ENCODE peak calls at places on chromosomes 3 and 15, in eight cellular contexts. One of them, this sample, is unnamed.

GRCh38 chr3:36814776-36815175 is 50.4 kb upstream of the DCLK3 start:
- DNase-seq in heart right ventricle: no peak
- DNase-seq in Karpas-422: peak
- DNase-seq in cardiac muscle cell: no peak
- DNase-seq in caudate nucleus: no peak
- DNase-seq in PC-9: no peak
- DNase-seq in RWPE1: no peak
- DNase-seq in H9: no peak
- DNase-seq in this sample: no peak

GRCh38 chr3:186287723-186288122 is 74.3 kb downstream of the DGKG start:
- DNase-seq in Karpas-422: no peak
- DNase-seq in H9: no peak
- DNase-seq in heart right ventricle: no peak
- DNase-seq in caudate nucleus: no peak
- DNase-seq in PC-9: no peak
- DNase-seq in cardiac muscle cell: no peak
- DNase-seq in RWPE1: no peak
- DNase-seq in this sample: no peak

GRCh38 chr3:15269091-15269989 is 63.0 kb downstream of the SH3BP5 start:
- DNase-seq in PC-9: peak
- DNase-seq in cardiac muscle cell: no peak
- DNase-seq in Karpas-422: no peak
- DNase-seq in caudate nucleus: peak
- DNase-seq in heart right ventricle: peak
- DNase-seq in H9: peak
- DNase-seq in RWPE1: peak
- DNase-seq in this sample: no peak

GRCh38 chr15:34753236-34753894 is 1.4 kb downstream of the GJD2 start:
- DNase-seq in heart right ventricle: no peak
- DNase-seq in PC-9: peak
- DNase-seq in RWPE1: peak
- DNase-seq in H9: peak
- DNase-seq in caudate nucleus: no peak
- DNase-seq in Karpas-422: no peak
- DNase-seq in cardiac muscle cell: peak
- DNase-seq in this sample: no peak

GRCh38 chr15:73440571-73440970 is 2.4 kb upstream of the REC114 start:
- DNase-seq in caudate nucleus: no peak
- DNase-seq in heart right ventricle: no peak
- DNase-seq in cardiac muscle cell: no peak
- DNase-seq in PC-9: no peak
- DNase-seq in RWPE1: no peak
- DNase-seq in H9: no peak
- DNase-seq in Karpas-422: no peak
- DNase-seq in this sample: peak

GRCh38 chr3:52004158-52004787 is 8.6 kb upstream of the RPL29 start:
- DNase-seq in Karpas-422: peak
- DNase-seq in RWPE1: no peak
- DNase-seq in caudate nucleus: peak
- DNase-seq in PC-9: no peak
- DNase-seq in heart right ventricle: peak
- DNase-seq in cardiac muscle cell: peak
- DNase-seq in H9: peak
- DNase-seq in this sample: peak

GRCh38 chr15:43769584-43770228 is 7.1 kb downstream of the ELL3 start:
- DNase-seq in PC-9: peak
- DNase-seq in heart right ventricle: peak
- DNase-seq in Karpas-422: peak
- DNase-seq in RWPE1: peak
- DNase-seq in caudate nucleus: no peak
- DNase-seq in H9: peak
- DNase-seq in cardiac muscle cell: peak
- DNase-seq in this sample: peak

GRCh38 chr15:44713006-44713966 is 2.0 kb downstream of the B2M start:
- DNase-seq in H9: no peak
- DNase-seq in PC-9: no peak
- DNase-seq in cardiac muscle cell: no peak
- DNase-seq in caudate nucleus: no peak
- DNase-seq in Karpas-422: peak
- DNase-seq in RWPE1: no peak
- DNase-seq in heart right ventricle: no peak
- DNase-seq in this sample: no peak

GRCh38 chr3:77412591-77412990 is 372.7 kb downstream of the ROBO2 start:
- DNase-seq in RWPE1: peak
- DNase-seq in caudate nucleus: no peak
- DNase-seq in H9: no peak
- DNase-seq in cardiac muscle cell: no peak
- DNase-seq in PC-9: no peak
- DNase-seq in heart right ventricle: no peak
- DNase-seq in Karpas-422: no peak
- DNase-seq in this sample: no peak

GRCh38 chr3:154132777-154133375 is 11.7 kb downstream of the ARHGEF26 start:
- DNase-seq in cardiac muscle cell: no peak
- DNase-seq in PC-9: no peak
- DNase-seq in caudate nucleus: no peak
- DNase-seq in H9: no peak
- DNase-seq in heart right ventricle: no peak
- DNase-seq in Karpas-422: no peak
- DNase-seq in RWPE1: no peak
- DNase-seq in this sample: no peak

GRCh38 chr3:159948423-159949140 is 40.1 kb upstream of the IL12A start:
- DNase-seq in caudate nucleus: no peak
- DNase-seq in PC-9: no peak
- DNase-seq in H9: no peak
- DNase-seq in Karpas-422: peak
- DNase-seq in RWPE1: no peak
- DNase-seq in heart right ventricle: no peak
- DNase-seq in cardiac muscle cell: no peak
- DNase-seq in this sample: no peak

GRCh38 chr3:13818919-13819318 is 61.0 kb downstream of the WNT7A start:
- DNase-seq in heart right ventricle: no peak
- DNase-seq in PC-9: no peak
- DNase-seq in H9: no peak
- DNase-seq in RWPE1: no peak
- DNase-seq in caudate nucleus: no peak
- DNase-seq in cardiac muscle cell: no peak
- DNase-seq in Karpas-422: no peak
- DNase-seq in this sample: no peak

GRCh38 chr3:73622135-73622534 is 2.6 kb downstream of the PDZRN3 start:
- DNase-seq in Karpas-422: no peak
- DNase-seq in RWPE1: no peak
- DNase-seq in caudate nucleus: no peak
- DNase-seq in heart right ventricle: peak
- DNase-seq in H9: peak
- DNase-seq in cardiac muscle cell: peak
- DNase-seq in PC-9: no peak
- DNase-seq in this sample: peak

GRCh38 chr15:71125831-71126453 is 10.7 kb downstream of the THSD4 start:
- DNase-seq in RWPE1: no peak
- DNase-seq in caudate nucleus: no peak
- DNase-seq in Karpas-422: peak
- DNase-seq in heart right ventricle: no peak
- DNase-seq in PC-9: no peak
- DNase-seq in cardiac muscle cell: no peak
- DNase-seq in H9: peak
- DNase-seq in this sample: peak

GRCh38 chr3:12903000-12903800 is 61.8 kb upstream of the RPL32 start:
- DNase-seq in heart right ventricle: no peak
- DNase-seq in cardiac muscle cell: no peak
- DNase-seq in RWPE1: no peak
- DNase-seq in PC-9: no peak
- DNase-seq in caudate nucleus: no peak
- DNase-seq in H9: no peak
- DNase-seq in Karpas-422: no peak
- DNase-seq in this sample: no peak

GRCh38 chr3:56115199-56115598 is 353.1 kb downstream of the ERC2 start:
- DNase-seq in Karpas-422: no peak
- DNase-seq in PC-9: no peak
- DNase-seq in heart right ventricle: no peak
- DNase-seq in RWPE1: no peak
- DNase-seq in caudate nucleus: no peak
- DNase-seq in cardiac muscle cell: no peak
- DNase-seq in H9: no peak
- DNase-seq in this sample: no peak

GRCh38 chr15:73048624-73049295 is 3.5 kb upstream of the NEO1 start:
- DNase-seq in heart right ventricle: no peak
- DNase-seq in H9: no peak
- DNase-seq in cardiac muscle cell: no peak
- DNase-seq in PC-9: no peak
- DNase-seq in RWPE1: no peak
- DNase-seq in caudate nucleus: no peak
- DNase-seq in Karpas-422: no peak
- DNase-seq in this sample: no peak

GRCh38 chr3:71551286-71551919 is 32.1 kb downstream of the FOXP1 start:
- DNase-seq in Karpas-422: no peak
- DNase-seq in RWPE1: no peak
- DNase-seq in caudate nucleus: no peak
- DNase-seq in H9: no peak
- DNase-seq in cardiac muscle cell: no peak
- DNase-seq in PC-9: no peak
- DNase-seq in heart right ventricle: no peak
- DNase-seq in this sample: no peak

GRCh38 chr15:62482715-62483429 is 317.8 kb upstream of the C2CD4B start:
- DNase-seq in Karpas-422: peak
- DNase-seq in heart right ventricle: no peak
- DNase-seq in caudate nucleus: no peak
- DNase-seq in RWPE1: no peak
- DNase-seq in H9: peak
- DNase-seq in cardiac muscle cell: peak
- DNase-seq in PC-9: no peak
- DNase-seq in this sample: peak

GRCh38 chr15:96273317-96274086 is 57.0 kb upstream of the NR2F2 start:
- DNase-seq in PC-9: peak
- DNase-seq in RWPE1: peak
- DNase-seq in heart right ventricle: no peak
- DNase-seq in Karpas-422: no peak
- DNase-seq in cardiac muscle cell: peak
- DNase-seq in H9: no peak
- DNase-seq in caudate nucleus: no peak
- DNase-seq in this sample: no peak

GRCh38 chr15:66905954-66906353 is 159.4 kb upstream of the SMAD3 start:
- DNase-seq in Karpas-422: peak
- DNase-seq in caudate nucleus: no peak
- DNase-seq in cardiac muscle cell: no peak
- DNase-seq in PC-9: no peak
- DNase-seq in RWPE1: no peak
- DNase-seq in H9: peak
- DNase-seq in heart right ventricle: no peak
- DNase-seq in this sample: no peak

GRCh38 chr15:62491642-62492041 is 326.6 kb upstream of the C2CD4B start:
- DNase-seq in RWPE1: no peak
- DNase-seq in H9: no peak
- DNase-seq in PC-9: no peak
- DNase-seq in Karpas-422: no peak
- DNase-seq in caudate nucleus: no peak
- DNase-seq in cardiac muscle cell: no peak
- DNase-seq in heart right ventricle: no peak
- DNase-seq in this sample: no peak

GRCh38 chr3:110814170-110815007 is 257.2 kb upstream of the NECTIN3 start:
- DNase-seq in heart right ventricle: no peak
- DNase-seq in PC-9: peak
- DNase-seq in RWPE1: peak
- DNase-seq in Karpas-422: no peak
- DNase-seq in H9: no peak
- DNase-seq in cardiac muscle cell: no peak
- DNase-seq in caudate nucleus: no peak
- DNase-seq in this sample: no peak
- H3K27ac ChIP-seq in heart right ventricle: no peak
- H3K27ac ChIP-seq in PC-9: no peak
- H3K27ac ChIP-seq in RWPE1: no peak
- H3K27ac ChIP-seq in Karpas-422: no peak
- H3K27ac ChIP-seq in H9: no peak
- H3K27ac ChIP-seq in cardiac muscle cell: no peak
- H3K27ac ChIP-seq in caudate nucleus: no peak
- H3K27ac ChIP-seq in this sample: no peak

DNA sequence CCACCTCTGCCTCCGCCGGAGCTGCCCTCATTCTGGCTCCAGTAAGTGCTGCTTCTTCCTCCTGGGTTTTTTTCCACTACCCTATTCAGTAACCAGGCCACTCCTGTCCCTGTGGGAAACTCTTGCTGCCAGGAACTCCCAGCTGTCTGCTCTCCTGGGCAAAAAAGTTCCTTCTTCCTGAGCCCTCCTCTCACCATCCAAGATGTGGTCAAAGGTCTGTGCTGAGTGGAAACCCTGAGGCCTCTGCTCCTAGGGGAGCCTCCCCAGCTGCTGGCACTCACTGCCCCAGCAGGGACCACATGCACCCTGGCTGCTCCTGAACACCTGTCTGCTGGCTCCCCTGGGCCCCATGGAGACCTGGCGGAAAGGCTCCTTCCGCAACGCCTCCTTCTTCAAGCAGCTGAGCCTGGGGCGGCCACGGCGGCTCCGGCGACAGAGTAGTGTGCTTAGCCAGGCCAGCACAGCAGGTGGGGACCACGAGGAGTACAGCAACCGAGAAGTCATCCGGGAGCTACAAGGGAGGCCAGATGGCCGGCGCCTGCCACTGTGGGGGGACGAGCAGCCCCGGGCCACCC is 454 bp downstream of the C15orf62 start:
- DNase-seq in caudate nucleus: no peak
- DNase-seq in PC-9: no peak
- DNase-seq in heart right ventricle: no peak
- DNase-seq in RWPE1: no peak
- DNase-seq in cardiac muscle cell: no peak
- DNase-seq in Karpas-422: peak
- DNase-seq in H9: no peak
- DNase-seq in this sample: peak
- H3K27ac ChIP-seq in caudate nucleus: peak
- H3K27ac ChIP-seq in PC-9: peak
- H3K27ac ChIP-seq in heart right ventricle: no peak
- H3K27ac ChIP-seq in RWPE1: peak
- H3K27ac ChIP-seq in cardiac muscle cell: no peak
- H3K27ac ChIP-seq in Karpas-422: peak
- H3K27ac ChIP-seq in H9: no peak
- H3K27ac ChIP-seq in this sample: peak

GRCh38 chr3:47412842-47413520 is 32.2 kb downstream of the PTPN23 start:
- DNase-seq in PC-9: no peak
- DNase-seq in RWPE1: no peak
- DNase-seq in caudate nucleus: no peak
- DNase-seq in cardiac muscle cell: no peak
- DNase-seq in heart right ventricle: no peak
- DNase-seq in H9: no peak
- DNase-seq in Karpas-422: no peak
- DNase-seq in this sample: no peak
- H3K27ac ChIP-seq in PC-9: no peak
- H3K27ac ChIP-seq in RWPE1: peak
- H3K27ac ChIP-seq in caudate nucleus: peak
- H3K27ac ChIP-seq in cardiac muscle cell: no peak
- H3K27ac ChIP-seq in heart right ventricle: no peak
- H3K27ac ChIP-seq in H9: no peak
- H3K27ac ChIP-seq in Karpas-422: no peak
- H3K27ac ChIP-seq in this sample: no peak

DNA sequence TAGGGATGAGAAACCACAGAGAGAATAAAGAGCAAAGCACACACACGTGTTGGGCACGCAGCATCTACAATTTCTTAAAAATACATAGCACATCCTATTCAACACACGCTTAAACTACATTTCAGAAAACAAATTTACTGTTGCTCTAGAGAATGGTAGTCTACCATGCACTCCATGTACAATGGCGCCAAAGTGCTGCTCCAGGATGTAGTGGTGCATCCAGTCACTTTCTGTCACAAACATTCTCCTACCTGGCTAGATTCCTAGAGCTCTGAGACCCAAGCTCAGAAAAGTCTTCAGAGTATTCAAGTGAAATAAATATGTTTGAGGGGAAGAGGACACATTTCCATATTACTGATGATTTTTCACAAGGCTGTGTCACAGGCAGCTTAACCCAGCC is 374.3 kb downstream of the CTNNB1 start:
- DNase-seq in cardiac muscle cell: no peak
- DNase-seq in RWPE1: no peak
- DNase-seq in H9: no peak
- DNase-seq in heart right ventricle: no peak
- DNase-seq in PC-9: no peak
- DNase-seq in Karpas-422: no peak
- DNase-seq in caudate nucleus: no peak
- DNase-seq in this sample: no peak
- H3K27ac ChIP-seq in cardiac muscle cell: no peak
- H3K27ac ChIP-seq in RWPE1: no peak
- H3K27ac ChIP-seq in H9: no peak
- H3K27ac ChIP-seq in heart right ventricle: no peak
- H3K27ac ChIP-seq in PC-9: no peak
- H3K27ac ChIP-seq in Karpas-422: no peak
- H3K27ac ChIP-seq in caudate nucleus: no peak
- H3K27ac ChIP-seq in this sample: no peak

This sample was measured in WERI-Rb-1.